ENCODE peak calls at places on chromosomes 5 and 9, in eight cellular contexts. F is activated CD8-positive, alpha-beta T cell treated with anti-CD3 and anti-CD28 coated beads, Interleukin-2, amount 10 ng/mL, durations not matched to agents 7 days and 5 days; R is MCF 10A; O is LHCN-M2; C is GM12865; U is Karpas-422; L is stimulated activated CD8-positive, alpha-beta memory T cell treated with anti-CD3 and anti-CD28 coated beads, Interleukin-15, amount 100 ng/mL, for 1 hour; A is T-helper 1 cell. Y is an unnamed sample.

GRCh38 chr9:109448223-109448622 is 49.9 kb downstream of the PTPN3 start:
- DNase-seq in A (no peak), F (no peak), R (no peak), L (no peak), C (no peak), O (peak), U (no peak), Y (peak)

GRCh38 chr9:111597852-111598729 is 1.4 kb downstream of the PTGR1 start:
- DNase-seq in O (peak), A (peak), R (peak), C (peak), U (peak), L (peak), F (peak), Y (peak)

GRCh38 chr5:143065185-143065584 is 295.0 kb downstream of the ARHGAP26 start:
- DNase-seq in U (no peak), C (no peak), L (no peak), R (peak), O (peak), A (no peak), F (no peak), Y (peak)

GRCh38 chr5:138336952-138337684 is 948 bp upstream of the FAM53C start:
- DNase-seq in C (no peak), A (peak), O (no peak), U (no peak), L (no peak), R (peak), F (no peak), Y (peak)

GRCh38 chr5:167315762-167316161 is 975.7 kb upstream of the WWC1 start:
- DNase-seq in F (no peak), O (no peak), R (no peak), A (no peak), C (no peak), L (no peak), U (no peak), Y (no peak)

GRCh38 chr5:9483251-9483650 is 62.6 kb downstream of the SEMA5A start:
- DNase-seq in U (no peak), L (no peak), A (no peak), F (no peak), C (no peak), O (no peak), R (no peak), Y (no peak)

GRCh38 chr9:114000063-114000454 is 78.0 kb downstream of the AMBP start:
- DNase-seq in C (no peak), F (peak), O (no peak), L (no peak), R (no peak), U (no peak), A (no peak), Y (no peak)

GRCh38 chr9:116475201-116475600 is 211.9 kb upstream of the TRIM32 start:
- DNase-seq in O (peak), F (no peak), C (no peak), U (no peak), R (no peak), A (no peak), L (no peak), Y (peak)

GRCh38 chr9:97372580-97372979 is 39.3 kb upstream of the TDRD7 start:
- DNase-seq in F (no peak), C (no peak), A (no peak), U (no peak), R (no peak), O (no peak), L (no peak), Y (no peak)

GRCh38 chr5:28473531-28474107 is 1435.2 kb upstream of the CDH9 start:
- DNase-seq in L (no peak), A (no peak), R (peak), O (peak), F (no peak), U (peak), C (no peak), Y (peak)

GRCh38 chr5:31500256-31500655 is 31.6 kb downstream of the DROSHA start:
- DNase-seq in U (no peak), R (no peak), O (no peak), A (no peak), F (no peak), L (no peak), C (no peak), Y (no peak)

GRCh38 chr9:70012569-70012968 is 31.1 kb upstream of the MAMDC2 start:
- DNase-seq in L (no peak), F (no peak), U (no peak), R (no peak), O (peak), C (no peak), A (no peak), Y (no peak)

GRCh38 chr5:122362361-122362760 is 50.3 kb downstream of the SNCAIP start:
- DNase-seq in R (no peak), U (no peak), F (no peak), L (no peak), O (no peak), A (no peak), C (no peak), Y (no peak)

GRCh38 chr5:172635038-172635437 is 6.0 kb upstream of the NEURL1B start:
- DNase-seq in F (no peak), A (no peak), C (no peak), U (no peak), R (no peak), L (no peak), O (no peak), Y (no peak)

GRCh38 chr9:5582835-5583195 is 46.1 kb upstream of the RIC1 start:
- DNase-seq in L (no peak), A (no peak), U (peak), C (peak), R (no peak), O (peak), F (peak), Y (peak)

GRCh38 chr9:132609829-132610228 is 27.4 kb downstream of the BARHL1 start:
- DNase-seq in L (no peak), O (peak), A (no peak), U (no peak), R (peak), F (no peak), C (no peak), Y (peak)

GRCh38 chr5:143459433-143459832 is 55.9 kb upstream of the NR3C1 start:
- DNase-seq in A (no peak), F (no peak), C (no peak), O (no peak), L (no peak), R (no peak), U (no peak), Y (no peak)

GRCh38 chr9:101705135-101705661 is 33.2 kb downstream of the GRIN3A start:
- DNase-seq in U (no peak), A (no peak), L (no peak), F (peak), C (no peak), O (no peak), R (peak), Y (peak)

GRCh38 chr9:77375956-77376532 is 198.7 kb downstream of the VPS13A start:
- DNase-seq in U (no peak), R (no peak), A (no peak), C (no peak), O (peak), L (no peak), F (no peak), Y (no peak)

Y was measured in RPMI7951.